ENCODE peak calls at places on chromosomes 12 and 14, in five cellular contexts. Q is GM12892, O is transverse colon, A is ovary, E is esophagus squamous epithelium. I is an unnamed sample.

GRCh38 chr12:99746538-99746937 is 99.0 kb downstream of the GARIN6 start:
- DNase-seq in E (no peak), Q (no peak), A (no peak), O (no peak), I (no peak)

GRCh38 chr12:47707355-47707754 is 1.5 kb upstream of the RPAP3 start:
- DNase-seq in Q (no peak), O (no peak), A (no peak), E (no peak), I (no peak)

GRCh38 chr14:54893151-54893760 is 9.4 kb downstream of the GCH1 start:
- DNase-seq in A (no peak), O (no peak), Q (no peak), E (no peak), I (peak; percentile 77)

GRCh38 chr12:42698213-42698612 is 108.7 kb upstream of the PRICKLE1 start:
- DNase-seq in O (no peak), A (no peak), Q (no peak), E (no peak), I (no peak)

GRCh38 chr14:103068351-103069073 is 11.2 kb upstream of the CDC42BPB start:
- DNase-seq in A (no peak), O (no peak), E (no peak), Q (no peak), I (no peak)

GRCh38 chr14:72126091-72126490 is 193.9 kb downstream of the RGS6 start:
- DNase-seq in A (no peak), O (no peak), Q (no peak), E (no peak), I (no peak)

GRCh38 chr12:47903927-47904646 is 707 bp downstream of the VDR start:
- DNase-seq in Q (no peak), A (peak; percentile 49), O (peak; percentile 73), E (no peak), I (peak; percentile 63)

GRCh38 chr12:128914908-128915563 is 61.8 kb downstream of the GLT1D1 start:
- DNase-seq in E (no peak), A (no peak), Q (no peak), O (no peak), I (no peak)

GRCh38 chr12:74254784-74255183 is 282.9 kb upstream of the ATXN7L3B start:
- DNase-seq in O (no peak), A (no peak), Q (no peak), E (no peak), I (no peak)

GRCh38 chr14:65501328-65501727 is 88.8 kb downstream of the FUT8 start:
- DNase-seq in A (no peak), E (no peak), O (no peak), Q (no peak), I (no peak)

GRCh38 chr12:20368653-20369163 is 371 bp downstream of the PDE3A start:
- DNase-seq in O (peak; percentile 23), E (no peak), A (peak; percentile 47), Q (no peak), I (peak; percentile 63)

GRCh38 chr14:93035917-93036651 is 79.6 kb downstream of the ITPK1 start:
- DNase-seq in E (no peak), O (no peak), A (peak; percentile 73), Q (no peak), I (no peak)

GRCh38 chr14:89352976-89353817 is 63.8 kb downstream of the FOXN3 start:
- DNase-seq in A (no peak), O (no peak), E (no peak), Q (no peak), I (no peak)

GRCh38 chr14:89349196-89350008 is 67.6 kb downstream of the FOXN3 start:
- DNase-seq in Q (no peak), A (peak; percentile 57), O (peak; percentile 53), E (no peak), I (no peak)

GRCh38 chr14:89351958-89352404 is 65.1 kb downstream of the FOXN3 start:
- DNase-seq in O (no peak), E (no peak), Q (no peak), A (no peak), I (peak; percentile 41)

GRCh38 chr14:89348726-89349125 is 68.3 kb downstream of the FOXN3 start:
- DNase-seq in E (no peak), O (no peak), Q (no peak), A (no peak), I (no peak)

DNA sequence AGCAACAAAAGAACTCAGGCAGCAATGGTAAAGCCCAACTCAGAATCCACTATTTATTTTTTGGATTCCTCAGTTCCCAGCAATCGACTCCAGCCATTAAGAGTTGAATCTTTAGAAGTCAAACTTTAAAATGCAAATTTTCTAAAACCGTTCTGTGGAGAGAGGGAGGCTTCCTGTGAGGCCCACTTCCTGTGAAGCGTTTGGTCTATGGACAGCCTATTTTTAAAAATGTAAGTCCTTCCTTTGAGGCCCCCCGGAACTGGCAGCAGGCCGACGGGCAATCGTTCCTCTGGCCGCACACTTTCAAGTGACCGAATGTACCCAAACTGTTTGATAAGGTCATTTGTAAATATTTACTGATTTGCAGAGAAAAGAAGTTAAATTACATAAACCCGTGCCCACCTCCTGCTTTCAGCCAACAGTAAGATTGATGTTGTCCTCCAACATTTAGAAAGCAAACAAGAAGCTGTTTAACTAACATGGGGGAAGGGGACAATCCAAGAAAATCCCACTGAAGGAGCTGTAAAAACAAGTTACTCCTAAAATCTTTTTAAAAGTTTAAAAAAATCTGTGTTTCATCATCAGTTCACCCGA is 65.6 kb downstream of the FOXN3 start:
- DNase-seq in A (peak; percentile 53), Q (peak; percentile 41), E (no peak), O (peak; percentile 35), I (peak; percentile 51)
- TF ChIP-seq POLR2A in A (no peak), Q (peak; percentile 39), E (no peak), O (no peak), I (no peak)

DNA sequence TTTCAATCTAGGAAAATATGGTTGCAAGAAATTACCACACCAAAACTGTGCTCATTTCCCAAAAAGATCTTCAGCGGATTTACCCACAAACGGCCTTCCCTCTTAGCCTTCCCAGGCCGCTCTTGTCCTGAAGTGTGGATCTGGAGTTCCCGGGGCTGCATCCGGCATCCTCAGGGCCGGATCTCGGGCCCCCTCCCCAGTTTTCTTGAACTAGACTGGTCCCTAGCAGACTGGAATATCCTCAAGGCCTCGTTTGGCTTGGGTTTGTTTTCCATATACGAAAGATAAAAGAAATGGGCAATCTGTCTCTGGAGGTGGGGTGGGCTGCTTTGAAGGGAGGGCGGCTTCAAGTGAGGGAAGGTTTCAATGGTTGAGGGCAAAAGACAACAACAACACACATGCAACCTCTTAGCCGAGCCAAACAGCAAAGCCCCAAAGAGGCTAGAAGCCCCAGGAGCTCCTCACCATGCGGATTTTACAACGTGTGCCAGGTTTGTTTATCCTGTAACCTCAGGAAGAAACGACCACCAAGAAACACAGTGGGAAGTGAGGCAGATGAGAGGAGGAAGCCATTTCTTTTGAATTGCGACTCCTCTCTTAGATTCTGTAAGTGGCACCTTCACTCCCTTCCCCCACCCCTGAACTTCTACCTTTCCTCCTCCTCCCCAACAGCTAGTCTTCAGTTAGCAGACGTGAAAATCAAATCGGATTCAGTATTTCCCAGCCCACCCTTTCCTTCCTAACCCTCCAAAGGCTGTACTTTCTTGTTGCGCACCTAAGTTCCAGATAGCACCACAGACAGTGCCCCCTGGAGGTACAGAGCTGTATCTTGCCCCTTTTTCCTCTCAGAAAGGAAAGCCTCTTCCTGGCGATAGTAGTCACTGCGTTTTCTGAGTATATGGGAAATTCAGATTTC is 2.6 kb downstream of the MYF6 start:
- DNase-seq in Q (no peak), A (no peak), O (no peak), E (no peak), I (no peak)
- TF ChIP-seq POLR2A in Q (no peak), A (no peak), O (no peak), E (no peak), I (no peak)

DNA sequence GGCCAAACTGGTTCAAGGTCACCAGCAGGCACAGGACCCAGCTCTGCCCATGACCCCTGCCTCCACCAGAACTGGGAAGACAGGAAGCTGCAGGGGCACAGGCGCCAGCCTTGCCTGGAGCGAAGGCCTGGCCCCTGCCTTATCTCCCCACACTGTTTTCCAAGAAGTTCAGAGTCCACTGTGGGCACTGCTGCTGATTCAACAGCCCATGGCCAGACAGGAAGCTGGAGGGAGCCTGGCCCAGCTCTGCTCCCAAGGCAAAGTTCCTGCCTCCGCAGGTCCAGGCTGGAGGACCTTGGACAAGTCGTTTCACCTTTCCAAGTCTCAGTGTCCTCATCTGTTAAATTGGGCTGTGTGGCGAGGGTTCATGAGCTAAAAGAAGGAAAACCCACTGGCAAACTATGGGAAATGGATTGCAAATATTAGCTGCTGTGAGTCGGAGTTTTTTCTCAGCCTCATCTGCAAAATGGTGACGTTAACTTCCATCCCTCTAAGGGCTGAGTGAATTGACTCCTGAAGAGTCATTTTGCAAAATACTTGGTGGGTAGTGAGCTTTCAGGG is 1.2 kb downstream of the PHETA1 start:
- DNase-seq in Q (no peak), E (no peak), A (no peak), O (peak; percentile 78), I (peak; percentile 67)
- TF ChIP-seq POLR2A in Q (no peak), E (no peak), A (no peak), O (peak; percentile 25), I (no peak)

GRCh38 chr14:88013750-88014349 is 8.9 kb downstream of the GPR65 start:
- DNase-seq in E (no peak), O (peak; percentile 63), A (peak; percentile 66), Q (peak; percentile 4), I (peak; percentile 51)

GRCh38 chr14:88017503-88017902 is 12.6 kb downstream of the GPR65 start:
- DNase-seq in E (no peak), O (no peak), Q (no peak), A (no peak), I (no peak)

GRCh38 chr14:88016768-88017167 is 11.8 kb downstream of the GPR65 start:
- DNase-seq in A (no peak), E (no peak), Q (no peak), O (no peak), I (no peak)
- TF ChIP-seq POLR2A in A (no peak), E (no peak), Q (no peak), O (no peak), I (no peak)

GRCh38 chr14:100224229-100224628 is 14.7 kb upstream of the YY1 start:
- DNase-seq in O (no peak), E (no peak), A (no peak), Q (no peak), I (no peak)

GRCh38 chr14:100223332-100224171 is 15.4 kb upstream of the YY1 start:
- DNase-seq in Q (no peak), A (no peak), O (no peak), E (no peak), I (no peak)

GRCh38 chr14:100219126-100219785 is 19.7 kb upstream of the YY1 start:
- DNase-seq in A (no peak), E (no peak), Q (no peak), O (no peak), I (no peak)

GRCh38 chr14:100222219-100223093 is 16.5 kb upstream of the YY1 start:
- DNase-seq in E (no peak), A (no peak), O (no peak), Q (no peak), I (peak; percentile 33)

GRCh38 chr14:100221419-100222218 is 17.3 kb upstream of the YY1 start:
- DNase-seq in O (peak; percentile 74), Q (peak; percentile 45), E (no peak), A (peak; percentile 36), I (peak; percentile 66)
- TF ChIP-seq POLR2A in O (no peak), Q (peak; percentile 34), E (no peak), A (no peak), I (no peak)

GRCh38 chr12:43786899-43787693 is 19.0 kb downstream of the TWF1 start:
- DNase-seq in E (no peak), O (no peak), A (no peak), Q (no peak), I (no peak)
- TF ChIP-seq POLR2A in E (no peak), O (no peak), A (no peak), Q (no peak), I (no peak)

GRCh38 chr12:122064034-122064777 is 14.3 kb upstream of the MLXIP start:
- DNase-seq in A (peak; percentile 95), E (no peak), O (peak; percentile 88), Q (peak; percentile 58), I (peak; percentile 95)
- TF ChIP-seq POLR2A in A (peak; percentile 26), E (no peak), O (no peak), Q (no peak), I (peak; percentile 58)

GRCh38 chr14:95362180-95362494 is 42.4 kb upstream of the CLMN start:
- DNase-seq in E (no peak), A (no peak), Q (no peak), O (no peak), I (no peak)
- TF ChIP-seq POLR2A in E (no peak), A (no peak), Q (no peak), O (no peak), I (no peak)

I was measured in endothelial cell of umbilical vein.